ENCODE peak calls at places on chromosomes 4 and X, in eight cellular contexts. A is body of pancreas; T is lower lobe of right lung; R is activated CD8-positive, alpha-beta T cell treated with anti-CD3 and anti-CD28 coated beads for 36 hours; W is A549; J is astrocyte of the cerebellum; L is thyroid gland; F is tibial artery. K is an unnamed sample.

GRCh38 chr4:8580321-8581093 is at the start of gene GPR78:
- DNase-seq in A (peak), T (peak), R (peak), W (peak), J (no peak), L (peak), F (peak), K (peak)

GRCh38 chr4:180465364-180465763 is 1777.8 kb upstream of the TENM3 start:
- DNase-seq in A (no peak), T (no peak), R (no peak), W (no peak), J (no peak), L (no peak), F (no peak), K (no peak)

GRCh38 chrX:41043950-41044349 is 41.3 kb upstream of the USP9X start:
- DNase-seq in A (no peak), T (no peak), R (no peak), W (no peak), J (no peak), L (no peak), F (no peak), K (no peak)

GRCh38 chrX:153487590-153488071 is 7.1 kb upstream of the BGN start:
- DNase-seq in A (no peak), T (no peak), R (no peak), W (no peak), J (no peak), L (no peak), F (peak), K (no peak)

GRCh38 chrX:140765043-140765784 is 55.7 kb downstream of the LINC00632 start:
- DNase-seq in A (peak), T (no peak), R (no peak), W (peak), J (peak), L (no peak), F (no peak), K (no peak)

GRCh38 chr4:123651127-123651526 is 254.5 kb downstream of the SPRY1 start:
- DNase-seq in A (no peak), T (no peak), R (no peak), W (no peak), J (no peak), L (no peak), F (no peak), K (no peak)

GRCh38 chr4:77501851-77502250 is 103.8 kb upstream of the CXCL13 start:
- DNase-seq in A (no peak), T (no peak), R (no peak), W (no peak), J (no peak), L (no peak), F (no peak), K (no peak)

GRCh38 chr4:96354036-96354712 is 514.3 kb downstream of the PDHA2 start:
- DNase-seq in A (peak), T (no peak), R (no peak), W (no peak), J (peak), L (no peak), F (no peak), K (no peak)

GRCh38 chr4:16833722-16834121 is 64.7 kb downstream of the LDB2 start:
- DNase-seq in A (no peak), T (no peak), R (no peak), W (no peak), J (no peak), L (no peak), F (no peak), K (no peak)

GRCh38 chr4:174365018-174365587 is 81.4 kb downstream of the CEP44 start:
- DNase-seq in A (peak), T (no peak), R (no peak), W (peak), J (peak), L (no peak), F (no peak), K (no peak)

GRCh38 chr4:72896515-72896914 is 173.0 kb downstream of the COX18 start:
- DNase-seq in A (peak), T (no peak), R (no peak), W (peak), J (peak), L (no peak), F (no peak), K (no peak)

GRCh38 chr4:100168521-100168920 is 21.7 kb downstream of the DDIT4L start:
- DNase-seq in A (no peak), T (no peak), R (no peak), W (no peak), J (no peak), L (no peak), F (no peak), K (no peak)

GRCh38 chr4:108398326-108398725 is 222.1 kb upstream of the RPL34 start:
- DNase-seq in A (no peak), T (no peak), R (no peak), W (no peak), J (peak), L (peak), F (no peak), K (no peak)

GRCh38 chrX:9349572-9350259 is 115.1 kb upstream of the TBL1X start:
- DNase-seq in A (no peak), T (no peak), R (no peak), W (no peak), J (no peak), L (no peak), F (no peak), K (no peak)

GRCh38 chrX:47633671-47634590 is 4.2 kb upstream of the CFP start:
- DNase-seq in A (peak), T (no peak), R (no peak), W (no peak), J (no peak), L (no peak), F (no peak), K (no peak)

GRCh38 chr4:95363966-95364365 is 184.8 kb downstream of the UNC5C start:
- DNase-seq in A (peak), T (no peak), R (no peak), W (no peak), J (no peak), L (peak), F (no peak), K (no peak)

GRCh38 chrX:150200820-150201287 is 162.3 kb upstream of the MAMLD1 start:
- DNase-seq in A (peak), T (peak), R (peak), W (peak), J (peak), L (peak), F (peak), K (peak)

GRCh38 chr4:91826186-91826585 is 477.6 kb upstream of the GRID2 start:
- DNase-seq in A (no peak), T (no peak), R (no peak), W (no peak), J (peak), L (no peak), F (no peak), K (no peak)

DNA sequence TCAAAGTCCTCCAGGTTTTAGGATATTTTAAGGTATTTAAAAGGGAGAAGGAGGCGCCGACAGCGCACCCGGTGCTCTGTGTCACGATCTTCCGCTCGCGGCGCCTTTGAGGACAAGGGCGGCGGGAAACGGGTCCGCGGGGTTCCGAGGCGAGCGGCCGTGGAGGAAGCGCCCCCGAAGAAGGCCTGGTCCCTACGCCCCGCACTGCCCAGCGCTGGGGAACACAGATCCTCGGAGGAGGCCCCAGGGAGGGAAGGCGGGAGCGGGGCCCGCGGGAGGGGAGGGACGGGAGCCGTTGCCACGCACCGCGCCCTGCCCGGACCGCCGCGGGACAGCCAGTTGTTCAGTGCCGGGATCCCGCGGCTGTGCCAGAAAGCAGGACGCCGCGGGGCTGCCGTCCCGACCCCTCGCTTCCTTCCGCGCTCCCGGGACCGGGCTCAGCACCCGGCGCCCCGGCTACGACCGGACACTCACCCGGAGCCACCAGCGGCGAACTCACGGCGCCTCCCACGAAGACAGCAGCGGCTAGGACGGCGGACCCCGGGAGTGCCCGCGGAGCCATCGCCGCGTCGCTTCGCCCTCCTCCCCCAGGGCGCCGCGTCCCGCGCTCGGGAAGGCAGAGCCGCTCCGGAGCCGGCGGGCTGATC is 327 bp downstream of the RELL1 start:
- DNase-seq in A (peak), T (no peak), R (peak), W (peak), J (no peak), L (peak), F (peak), K (peak)
- TF ChIP-seq CTCF in A (no peak), T (no peak), R (no peak), W (no peak), J (no peak), L (peak), F (no peak), K (no peak)

GRCh38 chr4:163556169-163556568 is 61.7 kb downstream of the TMA16 start:
- DNase-seq in A (no peak), T (no peak), R (no peak), W (no peak), J (no peak), L (no peak), F (no peak), K (no peak)
- TF ChIP-seq CTCF in A (no peak), T (peak), R (no peak), W (peak), J (no peak), L (no peak), F (no peak), K (peak)

GRCh38 chr4:75048208-75048879 is 115.4 kb downstream of the PARM1 start:
- DNase-seq in A (no peak), T (no peak), R (no peak), W (no peak), J (no peak), L (peak), F (no peak), K (no peak)

GRCh38 chr4:75042601-75043208 is 109.8 kb downstream of the PARM1 start:
- DNase-seq in A (no peak), T (no peak), R (no peak), W (no peak), J (no peak), L (no peak), F (no peak), K (no peak)

GRCh38 chr4:75051431-75051830 is 118.5 kb downstream of the PARM1 start:
- DNase-seq in A (no peak), T (no peak), R (no peak), W (no peak), J (no peak), L (no peak), F (no peak), K (no peak)

GRCh38 chr4:75046226-75046625 is 113.3 kb downstream of the PARM1 start:
- DNase-seq in A (no peak), T (no peak), R (no peak), W (no peak), J (no peak), L (no peak), F (no peak), K (no peak)

DNA sequence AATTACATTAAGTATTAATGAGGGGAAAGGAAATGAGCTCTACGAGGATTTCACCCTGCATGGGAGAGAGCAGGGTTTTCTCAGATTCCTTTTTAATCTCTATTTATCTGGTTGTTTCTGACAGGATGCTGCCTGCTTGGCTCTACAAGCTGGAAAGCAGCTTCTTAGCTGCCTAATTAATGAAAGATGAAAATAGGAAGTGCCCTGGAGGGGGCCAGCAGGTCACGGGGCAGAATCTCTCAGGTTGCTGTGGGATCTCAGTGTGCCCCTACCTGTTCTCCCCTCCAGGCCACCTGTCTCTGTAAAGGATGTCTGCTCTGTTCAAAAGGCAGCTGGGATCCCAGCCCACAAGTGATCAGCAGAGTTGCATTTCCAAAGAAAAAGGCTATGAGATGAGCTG is 113.7 kb downstream of the PARM1 start:
- DNase-seq in A (no peak), T (no peak), R (no peak), W (no peak), J (no peak), L (no peak), F (no peak), K (no peak)
- TF ChIP-seq CTCF in A (no peak), T (no peak), R (no peak), W (no peak), J (no peak), L (no peak), F (no peak), K (no peak)

DNA sequence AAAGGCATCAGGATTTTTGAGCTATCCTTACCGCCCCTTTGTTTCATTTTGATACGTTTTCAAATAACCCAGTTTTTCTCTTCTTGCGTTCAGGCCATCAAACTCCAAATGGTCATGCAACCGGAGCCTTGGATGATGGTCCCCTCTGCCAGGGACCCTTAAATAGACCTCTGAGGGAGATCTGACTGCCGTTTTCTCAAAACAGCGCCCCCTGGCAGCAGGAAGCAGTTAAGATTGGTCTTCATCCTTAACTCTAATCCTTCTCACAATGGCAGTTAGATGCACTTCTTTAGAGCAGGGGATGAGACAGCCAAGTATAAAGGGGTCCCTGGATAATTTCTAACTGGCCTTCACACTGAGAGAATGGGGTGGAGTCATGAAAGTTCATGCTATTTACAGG is 525.0 kb upstream of the SPANXN1 start:
- DNase-seq in A (no peak), T (no peak), R (no peak), W (no peak), J (no peak), L (no peak), F (no peak), K (no peak)
- TF ChIP-seq CTCF in A (no peak), T (no peak), R (no peak), W (no peak), J (no peak), L (no peak), F (no peak), K (no peak)

GRCh38 chr4:155967098-155967497 is 13.4 kb upstream of the CTSO start:
- DNase-seq in A (no peak), T (no peak), R (no peak), W (no peak), J (no peak), L (no peak), F (no peak), K (no peak)

GRCh38 chr4:155973639-155974475 is 20.2 kb upstream of the CTSO start:
- DNase-seq in A (no peak), T (no peak), R (no peak), W (no peak), J (peak), L (no peak), F (no peak), K (no peak)

GRCh38 chr4:155974957-155975356 is 21.3 kb upstream of the CTSO start:
- DNase-seq in A (no peak), T (no peak), R (no peak), W (no peak), J (no peak), L (no peak), F (no peak), K (no peak)

GRCh38 chr4:155974476-155974749 is 20.7 kb upstream of the CTSO start:
- DNase-seq in A (no peak), T (no peak), R (no peak), W (no peak), J (no peak), L (no peak), F (no peak), K (peak)

GRCh38 chr4:155972098-155972497 is 18.4 kb upstream of the CTSO start:
- DNase-seq in A (no peak), T (no peak), R (peak), W (peak), J (no peak), L (no peak), F (no peak), K (no peak)
- TF ChIP-seq CTCF in A (no peak), T (peak), R (no peak), W (peak), J (peak), L (no peak), F (no peak), K (peak)

K was measured in GM10248.